ENCODE peak calls at places on chromosomes 1 and 21, in nine cellular contexts. One of them, this sample, is unnamed.
A peak's percentile ranks its signal among the peaks of the same experiment; 100 is the strongest.

GRCh38 chr1:109619655-109620395 is at the start of gene AMPD2:
- DNase-seq in HL-60: peak; percentile 84
- DNase-seq in astrocyte of the spinal cord: peak; percentile 70
- DNase-seq in A549: peak; percentile 74
- DNase-seq in DND-41: peak; percentile 71
- DNase-seq in right lobe of liver: peak; percentile 91
- DNase-seq in ovary: peak; percentile 87
- DNase-seq in stomach: peak; percentile 80
- DNase-seq in psoas muscle: peak; percentile 93
- DNase-seq in this sample: no peak

GRCh38 chr1:229110986-229111385 is 159.9 kb upstream of the RAB4A start:
- DNase-seq in HL-60: no peak
- DNase-seq in astrocyte of the spinal cord: no peak
- DNase-seq in A549: no peak
- DNase-seq in DND-41: no peak
- DNase-seq in right lobe of liver: no peak
- DNase-seq in ovary: no peak
- DNase-seq in stomach: no peak
- DNase-seq in psoas muscle: no peak
- DNase-seq in this sample: no peak

GRCh38 chr1:220879090-220879508 is at the start of gene HLX:
- DNase-seq in HL-60: peak; percentile 94
- DNase-seq in astrocyte of the spinal cord: peak; percentile 91
- DNase-seq in A549: peak; percentile 80
- DNase-seq in DND-41: no peak
- DNase-seq in right lobe of liver: peak; percentile 97
- DNase-seq in ovary: peak; percentile 84
- DNase-seq in stomach: peak; percentile 69
- DNase-seq in psoas muscle: peak; percentile 95
- DNase-seq in this sample: peak; percentile 57

GRCh38 chr21:36722370-36723368 is 23.8 kb downstream of the SIM2 start:
- DNase-seq in HL-60: no peak
- DNase-seq in astrocyte of the spinal cord: no peak
- DNase-seq in A549: no peak
- DNase-seq in DND-41: no peak
- DNase-seq in right lobe of liver: peak; percentile 24
- DNase-seq in ovary: no peak
- DNase-seq in stomach: peak; percentile 20
- DNase-seq in psoas muscle: no peak
- DNase-seq in this sample: no peak

GRCh38 chr1:5250336-5250735 is 595.9 kb downstream of the AJAP1 start:
- DNase-seq in HL-60: no peak
- DNase-seq in astrocyte of the spinal cord: no peak
- DNase-seq in A549: no peak
- DNase-seq in DND-41: no peak
- DNase-seq in right lobe of liver: no peak
- DNase-seq in ovary: no peak
- DNase-seq in stomach: peak; percentile 3
- DNase-seq in psoas muscle: no peak
- DNase-seq in this sample: no peak

GRCh38 chr21:39020751-39021474 is 162.3 kb downstream of the PSMG1 start:
- DNase-seq in HL-60: no peak
- DNase-seq in astrocyte of the spinal cord: no peak
- DNase-seq in A549: peak; percentile 36
- DNase-seq in DND-41: peak; percentile 35
- DNase-seq in right lobe of liver: peak; percentile 77
- DNase-seq in ovary: peak; percentile 75
- DNase-seq in stomach: no peak
- DNase-seq in psoas muscle: no peak
- DNase-seq in this sample: no peak

GRCh38 chr1:19341201-19342076 is 29.3 kb downstream of the SLC66A1 start:
- DNase-seq in HL-60: no peak
- DNase-seq in astrocyte of the spinal cord: peak; percentile 78
- DNase-seq in A549: peak; percentile 74
- DNase-seq in DND-41: peak; percentile 69
- DNase-seq in right lobe of liver: no peak
- DNase-seq in ovary: peak; percentile 88
- DNase-seq in stomach: peak; percentile 74
- DNase-seq in psoas muscle: peak; percentile 85
- DNase-seq in this sample: no peak

GRCh38 chr1:6347641-6348487 is 45.7 kb downstream of the ACOT7 start:
- DNase-seq in HL-60: peak; percentile 26
- DNase-seq in astrocyte of the spinal cord: peak; percentile 29
- DNase-seq in A549: peak; percentile 44
- DNase-seq in DND-41: peak; percentile 51
- DNase-seq in right lobe of liver: no peak
- DNase-seq in ovary: no peak
- DNase-seq in stomach: peak; percentile 61
- DNase-seq in psoas muscle: peak; percentile 69
- DNase-seq in this sample: no peak

GRCh38 chr1:176885756-176886155 is 278.8 kb downstream of the ASTN1 start:
- DNase-seq in HL-60: no peak
- DNase-seq in astrocyte of the spinal cord: no peak
- DNase-seq in A549: no peak
- DNase-seq in DND-41: no peak
- DNase-seq in right lobe of liver: no peak
- DNase-seq in ovary: no peak
- DNase-seq in stomach: no peak
- DNase-seq in psoas muscle: no peak
- DNase-seq in this sample: no peak

GRCh38 chr1:154993572-154994268 is at the start of gene LENEP:
- DNase-seq in HL-60: no peak
- DNase-seq in astrocyte of the spinal cord: no peak
- DNase-seq in A549: no peak
- DNase-seq in DND-41: no peak
- DNase-seq in right lobe of liver: no peak
- DNase-seq in ovary: peak; percentile 35
- DNase-seq in stomach: no peak
- DNase-seq in psoas muscle: no peak
- DNase-seq in this sample: no peak

GRCh38 chr1:27959792-27960603 is at the start of gene XKR8:
- DNase-seq in HL-60: peak; percentile 82
- DNase-seq in astrocyte of the spinal cord: peak; percentile 71
- DNase-seq in A549: peak; percentile 76
- DNase-seq in DND-41: peak; percentile 90
- DNase-seq in right lobe of liver: peak; percentile 90
- DNase-seq in ovary: peak; percentile 88
- DNase-seq in stomach: peak; percentile 88
- DNase-seq in psoas muscle: peak; percentile 85
- DNase-seq in this sample: no peak

GRCh38 chr1:17059391-17060128 is 5.7 kb upstream of the SDHB start:
- DNase-seq in HL-60: peak; percentile 72
- DNase-seq in astrocyte of the spinal cord: peak; percentile 68
- DNase-seq in A549: peak; percentile 73
- DNase-seq in DND-41: peak; percentile 25
- DNase-seq in right lobe of liver: peak; percentile 87
- DNase-seq in ovary: peak; percentile 68
- DNase-seq in stomach: peak; percentile 78
- DNase-seq in psoas muscle: peak; percentile 83
- DNase-seq in this sample: no peak

GRCh38 chr1:169694304-169694703 is 17.1 kb downstream of the SELL start:
- DNase-seq in HL-60: no peak
- DNase-seq in astrocyte of the spinal cord: no peak
- DNase-seq in A549: no peak
- DNase-seq in DND-41: peak; percentile 82
- DNase-seq in right lobe of liver: no peak
- DNase-seq in ovary: no peak
- DNase-seq in stomach: no peak
- DNase-seq in psoas muscle: no peak
- DNase-seq in this sample: no peak

GRCh38 chr1:51518730-51519047 is 377 bp downstream of the EPS15 start:
- DNase-seq in HL-60: no peak
- DNase-seq in astrocyte of the spinal cord: no peak
- DNase-seq in A549: no peak
- DNase-seq in DND-41: peak; percentile 35
- DNase-seq in right lobe of liver: peak; percentile 85
- DNase-seq in ovary: no peak
- DNase-seq in stomach: peak; percentile 76
- DNase-seq in psoas muscle: no peak
- DNase-seq in this sample: no peak

GRCh38 chr1:164641353-164641730 is 82.4 kb downstream of the PBX1 start:
- DNase-seq in HL-60: no peak
- DNase-seq in astrocyte of the spinal cord: no peak
- DNase-seq in A549: no peak
- DNase-seq in DND-41: no peak
- DNase-seq in right lobe of liver: no peak
- DNase-seq in ovary: no peak
- DNase-seq in stomach: no peak
- DNase-seq in psoas muscle: peak; percentile 77
- DNase-seq in this sample: no peak

GRCh38 chr1:92749024-92749634 is 35.8 kb downstream of the EVI5 start:
- DNase-seq in HL-60: peak; percentile 38
- DNase-seq in astrocyte of the spinal cord: peak; percentile 41
- DNase-seq in A549: peak; percentile 70
- DNase-seq in DND-41: peak; percentile 64
- DNase-seq in right lobe of liver: no peak
- DNase-seq in ovary: no peak
- DNase-seq in stomach: peak; percentile 39
- DNase-seq in psoas muscle: no peak
- DNase-seq in this sample: peak; percentile 24

GRCh38 chr21:45219517-45219916 is 68.2 kb downstream of the POFUT2 start:
- DNase-seq in HL-60: no peak
- DNase-seq in astrocyte of the spinal cord: no peak
- DNase-seq in A549: no peak
- DNase-seq in DND-41: no peak
- DNase-seq in right lobe of liver: no peak
- DNase-seq in ovary: no peak
- DNase-seq in stomach: no peak
- DNase-seq in psoas muscle: no peak
- DNase-seq in this sample: no peak

GRCh38 chr1:205430631-205431305 is 8.9 kb upstream of the LEMD1 start:
- DNase-seq in HL-60: no peak
- DNase-seq in astrocyte of the spinal cord: peak; percentile 50
- DNase-seq in A549: peak; percentile 60
- DNase-seq in DND-41: peak; percentile 7
- DNase-seq in right lobe of liver: no peak
- DNase-seq in ovary: peak; percentile 84
- DNase-seq in stomach: peak; percentile 71
- DNase-seq in psoas muscle: peak; percentile 76
- DNase-seq in this sample: no peak
- TF ChIP-seq CTCF in HL-60: peak; percentile 56
- TF ChIP-seq CTCF in astrocyte of the spinal cord: peak; percentile 98
- TF ChIP-seq CTCF in A549: peak; percentile 99
- TF ChIP-seq CTCF in DND-41: peak; percentile 47
- TF ChIP-seq CTCF in right lobe of liver: peak; percentile 61
- TF ChIP-seq CTCF in ovary: peak; percentile 87
- TF ChIP-seq CTCF in stomach: no peak
- TF ChIP-seq CTCF in psoas muscle: peak; percentile 72
- TF ChIP-seq CTCF in this sample: peak; percentile 82

GRCh38 chr1:160177667-160178066 is 12.7 kb upstream of the CASQ1 start:
- DNase-seq in HL-60: no peak
- DNase-seq in astrocyte of the spinal cord: no peak
- DNase-seq in A549: no peak
- DNase-seq in DND-41: no peak
- DNase-seq in right lobe of liver: no peak
- DNase-seq in ovary: no peak
- DNase-seq in stomach: no peak
- DNase-seq in psoas muscle: no peak
- DNase-seq in this sample: no peak
- H3K4me3 ChIP-seq in HL-60: no peak overlapping the region
- H3K4me3 ChIP-seq in astrocyte of the spinal cord: no peak overlapping the region
- H3K4me3 ChIP-seq in A549: no peak overlapping the region
- H3K4me3 ChIP-seq in DND-41: no peak overlapping the region
- H3K4me3 ChIP-seq in right lobe of liver: no peak overlapping the region
- H3K4me3 ChIP-seq in ovary: no peak overlapping the region
- H3K4me3 ChIP-seq in stomach: no peak overlapping the region
- H3K4me3 ChIP-seq in psoas muscle: no peak overlapping the region
- H3K4me3 ChIP-seq in this sample: no peak overlapping the region

GRCh38 chr1:177928194-177928593 is 41.7 kb downstream of the SEC16B start:
- DNase-seq in HL-60: no peak
- DNase-seq in astrocyte of the spinal cord: peak; percentile 40
- DNase-seq in A549: no peak
- DNase-seq in DND-41: no peak
- DNase-seq in right lobe of liver: no peak
- DNase-seq in ovary: no peak
- DNase-seq in stomach: no peak
- DNase-seq in psoas muscle: no peak
- DNase-seq in this sample: no peak
- TF ChIP-seq CTCF in HL-60: no peak
- TF ChIP-seq CTCF in astrocyte of the spinal cord: peak; percentile 32
- TF ChIP-seq CTCF in A549: no peak
- TF ChIP-seq CTCF in DND-41: no peak
- TF ChIP-seq CTCF in right lobe of liver: no peak
- TF ChIP-seq CTCF in ovary: no peak
- TF ChIP-seq CTCF in stomach: no peak
- TF ChIP-seq CTCF in psoas muscle: no peak
- TF ChIP-seq CTCF in this sample: peak; percentile 26

GRCh38 chr1:211326528-211327340 is at the start of gene TRAF5:
- DNase-seq in HL-60: no peak
- DNase-seq in astrocyte of the spinal cord: peak; percentile 39
- DNase-seq in A549: peak; percentile 62
- DNase-seq in DND-41: peak; percentile 63
- DNase-seq in right lobe of liver: peak; percentile 66
- DNase-seq in ovary: peak; percentile 73
- DNase-seq in stomach: peak; percentile 58
- DNase-seq in psoas muscle: peak; percentile 69
- DNase-seq in this sample: no peak

GRCh38 chr1:211328866-211329265 is 2.2 kb downstream of the TRAF5 start:
- DNase-seq in HL-60: no peak
- DNase-seq in astrocyte of the spinal cord: no peak
- DNase-seq in A549: no peak
- DNase-seq in DND-41: no peak
- DNase-seq in right lobe of liver: no peak
- DNase-seq in ovary: no peak
- DNase-seq in stomach: no peak
- DNase-seq in psoas muscle: no peak
- DNase-seq in this sample: no peak

GRCh38 chr1:211326140-211326527 is 499 bp upstream of the TRAF5 start:
- DNase-seq in HL-60: no peak
- DNase-seq in astrocyte of the spinal cord: no peak
- DNase-seq in A549: peak; percentile 21
- DNase-seq in DND-41: no peak
- DNase-seq in right lobe of liver: no peak
- DNase-seq in ovary: no peak
- DNase-seq in stomach: no peak
- DNase-seq in psoas muscle: no peak
- DNase-seq in this sample: no peak

GRCh38 chr1:211328084-211328694 is 1.6 kb downstream of the TRAF5 start:
- DNase-seq in HL-60: no peak
- DNase-seq in astrocyte of the spinal cord: no peak
- DNase-seq in A549: no peak
- DNase-seq in DND-41: no peak
- DNase-seq in right lobe of liver: no peak
- DNase-seq in ovary: no peak
- DNase-seq in stomach: no peak
- DNase-seq in psoas muscle: no peak
- DNase-seq in this sample: no peak

DNA sequence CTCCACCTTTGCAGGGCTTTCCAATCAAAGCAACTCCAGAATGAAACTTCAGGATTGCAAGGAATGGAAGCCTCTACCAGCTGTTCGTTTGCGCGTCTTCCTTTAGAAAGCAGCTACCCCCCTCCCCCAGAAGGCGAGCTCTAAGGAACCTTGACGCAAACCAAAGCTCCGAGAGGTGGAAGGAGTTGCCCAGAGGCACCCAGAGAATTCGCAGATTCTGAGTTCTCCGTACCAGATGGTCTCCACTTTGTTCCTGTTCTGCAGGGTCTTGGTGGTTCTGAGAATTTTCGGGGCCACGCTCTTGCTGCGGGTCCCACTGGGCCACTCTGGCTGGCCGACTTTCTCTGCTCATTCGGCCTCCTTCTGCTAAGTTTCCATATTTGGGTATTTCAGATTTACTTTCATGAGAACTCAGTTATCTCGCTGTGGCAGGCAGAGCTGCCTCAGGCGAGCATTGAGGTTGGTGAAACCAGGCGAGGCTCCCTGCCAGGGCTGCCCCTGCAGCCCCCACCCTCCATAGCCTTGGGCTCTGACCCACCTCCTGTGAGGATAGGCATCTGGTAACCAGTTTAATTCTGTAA is 798 bp downstream of the TRAF5 start:
- DNase-seq in HL-60: no peak
- DNase-seq in astrocyte of the spinal cord: peak; percentile 56
- DNase-seq in A549: no peak
- DNase-seq in DND-41: peak; percentile 29
- DNase-seq in right lobe of liver: no peak
- DNase-seq in ovary: peak; percentile 44
- DNase-seq in stomach: no peak
- DNase-seq in psoas muscle: no peak
- DNase-seq in this sample: no peak
- H3K4me3 ChIP-seq in HL-60: peak overlapping the region; percentile 40
- H3K4me3 ChIP-seq in astrocyte of the spinal cord: peak overlapping the region; percentile 69
- H3K4me3 ChIP-seq in A549: peak overlapping the region; percentile 85
- H3K4me3 ChIP-seq in DND-41: peak overlapping the region; percentile 33
- H3K4me3 ChIP-seq in right lobe of liver: peak overlapping the region; percentile 64
- H3K4me3 ChIP-seq in ovary: peak overlapping the region; percentile 80
- H3K4me3 ChIP-seq in stomach: peak overlapping the region; percentile 80
- H3K4me3 ChIP-seq in psoas muscle: peak overlapping the region; percentile 78
- H3K4me3 ChIP-seq in this sample: peak overlapping the region; percentile 63